ENCODE peak calls at places on chromosomes 13 and 19, in seven cellular contexts. D is IMR-90, P is tibial artery, O is kidney, G is RWPE1, L is colonic mucosa, C is brain microvascular endothelial cell. B is an unnamed sample.

GRCh38 chr19:38469151-38469550 is 35.7 kb downstream of the RYR1 start:
- DNase-seq in D (no peak), P (no peak), O (no peak), G (no peak), L (no peak), C (no peak), B (no peak)

GRCh38 chr19:33998739-33999345 is 173.5 kb upstream of the LSM14A start:
- DNase-seq in D (no peak), P (no peak), O (no peak), G (peak; percentile 20), L (no peak), C (no peak), B (no peak)

GRCh38 chr19:23285948-23286347 is 35.8 kb upstream of the ZNF724 start:
- DNase-seq in D (no peak), P (no peak), O (no peak), G (no peak), L (no peak), C (no peak), B (no peak)

GRCh38 chr13:84985860-84986259 is 813.4 kb downstream of the SLITRK6 start:
- DNase-seq in D (no peak), P (no peak), O (no peak), G (no peak), L (no peak), C (no peak), B (no peak)

GRCh38 chr19:16260160-16260793 is 62.6 kb downstream of the AP1M1 start:
- DNase-seq in D (no peak), P (no peak), O (peak; percentile 54), G (no peak), L (no peak), C (no peak), B (no peak)

GRCh38 chr19:13100871-13101589 is 1.6 kb downstream of the LYL1 start:
- DNase-seq in D (no peak), P (no peak), O (no peak), G (no peak), L (no peak), C (no peak), B (no peak)

GRCh38 chr19:12913011-12913561 is 6.0 kb downstream of the SYCE2 start:
- DNase-seq in D (peak; percentile 42), P (peak; percentile 65), O (peak; percentile 92), G (no peak), L (peak; percentile 40), C (no peak), B (no peak)

GRCh38 chr13:33744589-33745369 is 73.2 kb upstream of the RFC3 start:
- DNase-seq in D (no peak), P (no peak), O (no peak), G (no peak), L (no peak), C (no peak), B (no peak)

GRCh38 chr19:7099597-7099921 is 30.1 kb downstream of the ZNF557 start:
- DNase-seq in D (no peak), P (no peak), O (no peak), G (no peak), L (no peak), C (no peak), B (no peak)

GRCh38 chr13:41492432-41493267 is 35.3 kb downstream of the RGCC start:
- DNase-seq in D (no peak), P (no peak), O (no peak), G (no peak), L (no peak), C (no peak), B (no peak)

GRCh38 chr13:75621147-75621546 is 15.0 kb upstream of the LMO7 start:
- DNase-seq in D (peak; percentile 70), P (no peak), O (no peak), G (no peak), L (no peak), C (peak; percentile 24), B (no peak)

GRCh38 chr13:113654175-113654560 is 3.8 kb downstream of the ATP4B start:
- DNase-seq in D (no peak), P (no peak), O (peak; percentile 26), G (no peak), L (no peak), C (no peak), B (no peak)

GRCh38 chr19:38850976-38851621 is 1.3 kb upstream of the HNRNPL start:
- DNase-seq in D (no peak), P (no peak), O (peak; percentile 88), G (no peak), L (peak; percentile 56), C (no peak), B (peak; percentile 35)

GRCh38 chr19:11377237-11377636 is 2.8 kb downstream of the SWSAP1 start:
- DNase-seq in D (peak; percentile 94), P (peak; percentile 63), O (no peak), G (peak; percentile 46), L (no peak), C (peak; percentile 82), B (peak; percentile 70)

GRCh38 chr13:27125357-27126282 is 46.0 kb downstream of the USP12 start:
- DNase-seq in D (no peak), P (no peak), O (no peak), G (no peak), L (no peak), C (no peak), B (no peak)

GRCh38 chr13:46171223-46171622 is 10.8 kb downstream of the LCP1 start:
- DNase-seq in D (no peak), P (no peak), O (no peak), G (no peak), L (no peak), C (no peak), B (no peak)

GRCh38 chr13:29745704-29746103 is 104.7 kb downstream of the UBL3 start:
- DNase-seq in D (no peak), P (no peak), O (no peak), G (no peak), L (no peak), C (no peak), B (no peak)

GRCh38 chr19:55156202-55157063 is 1.1 kb downstream of the TNNI3 start:
- DNase-seq in D (peak; percentile 44), P (no peak), O (peak; percentile 81), G (peak; percentile 79), L (peak; percentile 91), C (peak; percentile 50), B (no peak)

DNA sequence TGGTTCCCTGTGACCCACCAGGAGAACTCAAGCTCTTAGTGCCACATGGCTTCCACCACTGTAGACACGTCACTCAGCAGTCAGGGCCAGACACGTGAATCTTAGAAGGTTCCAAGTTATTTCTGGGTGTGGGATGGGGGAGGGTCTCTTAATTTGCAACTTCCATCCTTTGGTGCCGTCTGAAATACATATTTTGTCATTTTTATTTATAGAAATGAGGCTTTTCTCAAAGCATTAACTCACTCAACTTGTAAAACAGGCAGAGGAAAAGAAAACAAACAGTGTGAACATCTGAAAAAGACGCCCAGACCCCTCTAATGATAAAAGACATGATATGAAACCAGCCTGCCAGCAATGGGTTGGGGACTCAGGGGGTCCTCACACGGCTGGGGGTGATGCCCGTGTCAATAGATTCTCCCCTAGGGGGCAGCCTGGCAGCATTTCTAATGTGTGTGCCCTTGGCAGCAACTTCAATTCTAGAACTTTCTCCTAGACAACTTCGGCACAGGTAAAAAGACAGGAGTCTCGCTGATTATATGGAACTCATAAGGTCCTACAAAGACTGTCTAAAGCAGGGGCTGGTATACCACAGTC is 15.4 kb downstream of the PIP5K1C start:
- DNase-seq in D (no peak), P (no peak), O (no peak), G (no peak), L (no peak), C (no peak), B (no peak)
- H3K27ac ChIP-seq in D (no peak overlapping the region), P (peak overlapping the region; percentile 48), O (no peak overlapping the region), G (no peak overlapping the region), L (no peak overlapping the region), C (peak overlapping the region; percentile 92), B (no peak overlapping the region)

GRCh38 chr19:49389406-49389805 is 1.4 kb downstream of the KASH5 start:
- DNase-seq in D (no peak), P (no peak), O (no peak), G (no peak), L (no peak), C (no peak), B (no peak)
- H3K27ac ChIP-seq in D (no peak overlapping the region), P (no peak overlapping the region), O (no peak overlapping the region), G (no peak overlapping the region), L (no peak overlapping the region), C (no peak overlapping the region), B (no peak overlapping the region)

GRCh38 chr13:56134524-56134923 is 1006.2 kb upstream of the PRR20A start:
- DNase-seq in D (no peak), P (no peak), O (no peak), G (no peak), L (no peak), C (no peak), B (no peak)
- H3K27ac ChIP-seq in D (no peak overlapping the region), P (no peak overlapping the region), O (no peak overlapping the region), G (no peak overlapping the region), L (no peak overlapping the region), C (no peak overlapping the region), B (no peak overlapping the region)

GRCh38 chr13:110348751-110349150 is 41.7 kb downstream of the COL4A2 start:
- DNase-seq in D (no peak), P (no peak), O (no peak), G (no peak), L (no peak), C (no peak), B (no peak)
- H3K27ac ChIP-seq in D (no peak overlapping the region), P (peak overlapping the region; percentile 92), O (no peak overlapping the region), G (no peak overlapping the region), L (no peak overlapping the region), C (peak overlapping the region; percentile 99), B (no peak overlapping the region)

GRCh38 chr13:20482818-20483217 is 42.8 kb downstream of the CRYL1 start:
- DNase-seq in D (no peak), P (no peak), O (no peak), G (no peak), L (no peak), C (no peak), B (no peak)

GRCh38 chr13:20487927-20488326 is 37.7 kb downstream of the CRYL1 start:
- DNase-seq in D (no peak), P (no peak), O (no peak), G (no peak), L (no peak), C (no peak), B (no peak)

GRCh38 chr13:20477394-20477793 is 48.3 kb downstream of the CRYL1 start:
- DNase-seq in D (no peak), P (no peak), O (no peak), G (no peak), L (no peak), C (no peak), B (no peak)

DNA sequence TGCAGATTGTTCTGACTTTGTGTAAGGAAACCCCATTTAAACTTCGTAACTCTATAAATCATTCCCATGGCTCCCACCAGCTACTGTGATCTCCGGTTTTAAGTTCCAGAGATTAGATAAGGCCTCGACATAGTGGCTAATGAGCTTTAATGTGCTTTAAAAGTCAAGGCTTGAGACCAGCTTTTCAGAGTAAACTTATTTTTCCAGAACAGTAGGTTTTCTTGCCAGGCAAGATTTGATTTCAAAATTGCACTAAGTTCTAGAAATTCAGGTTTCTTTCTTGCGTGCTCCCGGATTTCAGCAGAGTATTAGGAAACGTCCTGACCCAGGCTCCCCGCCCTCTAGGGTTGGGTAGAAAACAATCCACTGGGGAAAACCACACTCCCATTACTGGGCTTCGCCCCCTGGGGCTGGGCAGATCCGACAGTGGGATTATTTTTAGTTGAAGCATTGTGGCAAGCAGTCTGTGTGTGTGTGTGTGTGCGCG is 43.3 kb downstream of the CRYL1 start:
- DNase-seq in D (no peak), P (no peak), O (no peak), G (no peak), L (no peak), C (no peak), B (no peak)
- H3K27ac ChIP-seq in D (no peak overlapping the region), P (no peak overlapping the region), O (no peak overlapping the region), G (no peak overlapping the region), L (no peak overlapping the region), C (no peak overlapping the region), B (no peak overlapping the region)

B was measured in CD4-positive, CD25-positive, alpha-beta regulatory T cell.